ENCODE peak calls at places on chromosomes 3 and 15, in eight cellular contexts. One of them, this sample, is unnamed.
A peak's percentile ranks its signal among the peaks of the same experiment; 100 is the strongest.

GRCh38 chr15:91118796-91119590 is 18.9 kb downstream of the SV2B start:
- DNase-seq in IMR-90: no peak
- DNase-seq in foreskin melanocyte: no peak
- DNase-seq in amygdala: no peak
- DNase-seq in fibroblast of lung: no peak
- DNase-seq in aorta: no peak
- DNase-seq in T-helper 17 cell: no peak
- DNase-seq in AG20443: no peak
- DNase-seq in this sample: no peak

GRCh38 chr3:124939661-124940060 is 5.1 kb upstream of the MUC13 start:
- DNase-seq in T-helper 17 cell: no peak
- DNase-seq in amygdala: no peak
- DNase-seq in AG20443: no peak
- DNase-seq in foreskin melanocyte: no peak
- DNase-seq in IMR-90: no peak
- DNase-seq in aorta: no peak
- DNase-seq in fibroblast of lung: no peak
- DNase-seq in this sample: no peak

GRCh38 chr15:39621961-39622360 is 41.1 kb downstream of the THBS1 start:
- DNase-seq in aorta: no peak
- DNase-seq in amygdala: no peak
- DNase-seq in foreskin melanocyte: no peak
- DNase-seq in AG20443: no peak
- DNase-seq in IMR-90: no peak
- DNase-seq in fibroblast of lung: no peak
- DNase-seq in T-helper 17 cell: no peak
- DNase-seq in this sample: no peak

GRCh38 chr15:70817266-70817665 is 36.7 kb downstream of the LARP6 start:
- DNase-seq in foreskin melanocyte: no peak
- DNase-seq in aorta: no peak
- DNase-seq in IMR-90: no peak
- DNase-seq in AG20443: no peak
- DNase-seq in T-helper 17 cell: no peak
- DNase-seq in fibroblast of lung: no peak
- DNase-seq in amygdala: no peak
- DNase-seq in this sample: no peak

GRCh38 chr3:46719735-46720271 is 2.1 kb upstream of the PRSS50 start:
- DNase-seq in foreskin melanocyte: no peak
- DNase-seq in amygdala: no peak
- DNase-seq in fibroblast of lung: no peak
- DNase-seq in AG20443: no peak
- DNase-seq in T-helper 17 cell: no peak
- DNase-seq in aorta: no peak
- DNase-seq in IMR-90: no peak
- DNase-seq in this sample: no peak

GRCh38 chr3:99544819-99545281 is 93.5 kb upstream of the COL8A1 start:
- DNase-seq in AG20443: peak; percentile 59
- DNase-seq in fibroblast of lung: peak; percentile 32
- DNase-seq in T-helper 17 cell: no peak
- DNase-seq in amygdala: no peak
- DNase-seq in IMR-90: peak; percentile 34
- DNase-seq in aorta: peak; percentile 44
- DNase-seq in foreskin melanocyte: peak; percentile 81
- DNase-seq in this sample: no peak

GRCh38 chr3:53534996-53535395 is 40.6 kb downstream of the CACNA1D start:
- DNase-seq in T-helper 17 cell: no peak
- DNase-seq in aorta: no peak
- DNase-seq in IMR-90: no peak
- DNase-seq in foreskin melanocyte: no peak
- DNase-seq in amygdala: no peak
- DNase-seq in AG20443: no peak
- DNase-seq in fibroblast of lung: no peak
- DNase-seq in this sample: no peak

GRCh38 chr3:141360888-141361598 is 7.3 kb upstream of the ZBTB38 start:
- DNase-seq in T-helper 17 cell: no peak
- DNase-seq in aorta: peak; percentile 49
- DNase-seq in amygdala: no peak
- DNase-seq in IMR-90: peak; percentile 90
- DNase-seq in AG20443: peak; percentile 75
- DNase-seq in foreskin melanocyte: peak; percentile 70
- DNase-seq in fibroblast of lung: peak; percentile 90
- DNase-seq in this sample: no peak

GRCh38 chr3:50274371-50275104 is 4.3 kb upstream of the LSMEM2 start:
- DNase-seq in foreskin melanocyte: no peak
- DNase-seq in T-helper 17 cell: peak; percentile 60
- DNase-seq in aorta: peak; percentile 69
- DNase-seq in fibroblast of lung: peak; percentile 67
- DNase-seq in IMR-90: peak; percentile 57
- DNase-seq in amygdala: peak; percentile 37
- DNase-seq in AG20443: peak; percentile 57
- DNase-seq in this sample: no peak

GRCh38 chr3:12598890-12599289 is 42.0 kb downstream of the MKRN2 start:
- DNase-seq in AG20443: no peak
- DNase-seq in IMR-90: no peak
- DNase-seq in T-helper 17 cell: no peak
- DNase-seq in aorta: no peak
- DNase-seq in amygdala: no peak
- DNase-seq in fibroblast of lung: no peak
- DNase-seq in foreskin melanocyte: no peak
- DNase-seq in this sample: no peak

GRCh38 chr15:31091531-31091930 is 10.0 kb downstream of the TRPM1 start:
- DNase-seq in IMR-90: peak; percentile 70
- DNase-seq in aorta: no peak
- DNase-seq in foreskin melanocyte: peak; percentile 84
- DNase-seq in T-helper 17 cell: no peak
- DNase-seq in amygdala: no peak
- DNase-seq in fibroblast of lung: peak; percentile 37
- DNase-seq in AG20443: peak; percentile 70
- DNase-seq in this sample: no peak

GRCh38 chr15:81163961-81164800 is 30.1 kb downstream of the CFAP161 start:
- DNase-seq in fibroblast of lung: peak; percentile 86
- DNase-seq in AG20443: peak; percentile 54
- DNase-seq in IMR-90: peak; percentile 95
- DNase-seq in amygdala: no peak
- DNase-seq in foreskin melanocyte: peak; percentile 22
- DNase-seq in aorta: no peak
- DNase-seq in T-helper 17 cell: no peak
- DNase-seq in this sample: no peak

GRCh38 chr3:65521032-65521431 is 517.7 kb downstream of the MAGI1 start:
- DNase-seq in IMR-90: no peak
- DNase-seq in aorta: no peak
- DNase-seq in AG20443: no peak
- DNase-seq in fibroblast of lung: no peak
- DNase-seq in amygdala: no peak
- DNase-seq in foreskin melanocyte: no peak
- DNase-seq in T-helper 17 cell: no peak
- DNase-seq in this sample: no peak

GRCh38 chr3:54188176-54188791 is 65.9 kb downstream of the CACNA2D3 start:
- DNase-seq in amygdala: no peak
- DNase-seq in aorta: no peak
- DNase-seq in foreskin melanocyte: peak; percentile 2
- DNase-seq in T-helper 17 cell: no peak
- DNase-seq in AG20443: peak; percentile 43
- DNase-seq in IMR-90: peak; percentile 34
- DNase-seq in fibroblast of lung: peak; percentile 40
- DNase-seq in this sample: no peak

GRCh38 chr3:136920904-136921649 is 36.7 kb upstream of the IL20RB start:
- DNase-seq in aorta: no peak
- DNase-seq in foreskin melanocyte: no peak
- DNase-seq in AG20443: no peak
- DNase-seq in T-helper 17 cell: no peak
- DNase-seq in fibroblast of lung: no peak
- DNase-seq in IMR-90: no peak
- DNase-seq in amygdala: no peak
- DNase-seq in this sample: no peak

GRCh38 chr3:21955406-21955805 is 204.4 kb upstream of the ZNF385D start:
- DNase-seq in fibroblast of lung: peak; percentile 15
- DNase-seq in AG20443: no peak
- DNase-seq in aorta: no peak
- DNase-seq in amygdala: no peak
- DNase-seq in T-helper 17 cell: no peak
- DNase-seq in IMR-90: no peak
- DNase-seq in foreskin melanocyte: no peak
- DNase-seq in this sample: no peak

GRCh38 chr3:159158213-159158612 is 356.4 kb downstream of the MFSD1 start:
- DNase-seq in AG20443: no peak
- DNase-seq in amygdala: no peak
- DNase-seq in IMR-90: no peak
- DNase-seq in aorta: no peak
- DNase-seq in T-helper 17 cell: no peak
- DNase-seq in fibroblast of lung: no peak
- DNase-seq in foreskin melanocyte: no peak
- DNase-seq in this sample: no peak

GRCh38 chr3:141148770-141149169 is 82.9 kb upstream of the PXYLP1 start:
- DNase-seq in amygdala: no peak
- DNase-seq in foreskin melanocyte: no peak
- DNase-seq in T-helper 17 cell: no peak
- DNase-seq in AG20443: no peak
- DNase-seq in aorta: no peak
- DNase-seq in IMR-90: no peak
- DNase-seq in fibroblast of lung: no peak
- DNase-seq in this sample: no peak

GRCh38 chr15:33190539-33190938 is 4.0 kb downstream of the FMN1 start:
- DNase-seq in IMR-90: no peak
- DNase-seq in AG20443: no peak
- DNase-seq in fibroblast of lung: no peak
- DNase-seq in aorta: no peak
- DNase-seq in foreskin melanocyte: no peak
- DNase-seq in amygdala: no peak
- DNase-seq in T-helper 17 cell: no peak
- DNase-seq in this sample: no peak

GRCh38 chr3:43723121-43723734 is 32.5 kb downstream of the ABHD5 start:
- DNase-seq in amygdala: no peak
- DNase-seq in fibroblast of lung: peak; percentile 61
- DNase-seq in foreskin melanocyte: no peak
- DNase-seq in IMR-90: peak; percentile 77
- DNase-seq in T-helper 17 cell: no peak
- DNase-seq in aorta: no peak
- DNase-seq in AG20443: peak; percentile 17
- DNase-seq in this sample: no peak

GRCh38 chr3:60555704-60556340 is 695.4 kb downstream of the FHIT start:
- DNase-seq in foreskin melanocyte: no peak
- DNase-seq in AG20443: peak; percentile 20
- DNase-seq in fibroblast of lung: peak; percentile 14
- DNase-seq in amygdala: no peak
- DNase-seq in aorta: no peak
- DNase-seq in T-helper 17 cell: no peak
- DNase-seq in IMR-90: peak; percentile 74
- DNase-seq in this sample: no peak

GRCh38 chr3:31542246-31542645 is 9.5 kb downstream of the STT3B start:
- DNase-seq in amygdala: no peak
- DNase-seq in aorta: no peak
- DNase-seq in fibroblast of lung: no peak
- DNase-seq in T-helper 17 cell: no peak
- DNase-seq in foreskin melanocyte: no peak
- DNase-seq in AG20443: no peak
- DNase-seq in IMR-90: no peak
- DNase-seq in this sample: no peak

GRCh38 chr15:101013769-101014223 is 94.6 kb downstream of the LRRK1 start:
- DNase-seq in aorta: no peak
- DNase-seq in T-helper 17 cell: no peak
- DNase-seq in fibroblast of lung: no peak
- DNase-seq in amygdala: no peak
- DNase-seq in IMR-90: no peak
- DNase-seq in AG20443: no peak
- DNase-seq in foreskin melanocyte: no peak
- DNase-seq in this sample: no peak

GRCh38 chr15:92821491-92822116 is 78.5 kb upstream of the CHD2 start:
- DNase-seq in amygdala: no peak
- DNase-seq in aorta: no peak
- DNase-seq in AG20443: no peak
- DNase-seq in IMR-90: peak; percentile 49
- DNase-seq in fibroblast of lung: no peak
- DNase-seq in foreskin melanocyte: no peak
- DNase-seq in T-helper 17 cell: no peak
- DNase-seq in this sample: no peak

GRCh38 chr3:142958707-142959106 is 4.8 kb downstream of the PAQR9 start:
- DNase-seq in foreskin melanocyte: no peak
- DNase-seq in amygdala: no peak
- DNase-seq in T-helper 17 cell: no peak
- DNase-seq in IMR-90: peak; percentile 49
- DNase-seq in aorta: no peak
- DNase-seq in AG20443: peak; percentile 54
- DNase-seq in fibroblast of lung: no peak
- DNase-seq in this sample: no peak

GRCh38 chr15:56950979-56951378 is 32.5 kb downstream of the TCF12 start:
- DNase-seq in AG20443: no peak
- DNase-seq in foreskin melanocyte: no peak
- DNase-seq in IMR-90: no peak
- DNase-seq in aorta: no peak
- DNase-seq in amygdala: no peak
- DNase-seq in fibroblast of lung: no peak
- DNase-seq in T-helper 17 cell: no peak
- DNase-seq in this sample: no peak

GRCh38 chr3:153350420-153350819 is 188.4 kb downstream of the RAP2B start:
- DNase-seq in fibroblast of lung: peak; percentile 20
- DNase-seq in T-helper 17 cell: no peak
- DNase-seq in aorta: no peak
- DNase-seq in foreskin melanocyte: no peak
- DNase-seq in amygdala: no peak
- DNase-seq in IMR-90: peak; percentile 85
- DNase-seq in AG20443: peak; percentile 46
- DNase-seq in this sample: no peak

GRCh38 chr15:80170596-80170995 is 17.8 kb downstream of the FAH start:
- DNase-seq in T-helper 17 cell: no peak
- DNase-seq in foreskin melanocyte: no peak
- DNase-seq in amygdala: no peak
- DNase-seq in fibroblast of lung: no peak
- DNase-seq in AG20443: no peak
- DNase-seq in aorta: no peak
- DNase-seq in IMR-90: no peak
- DNase-seq in this sample: no peak

GRCh38 chr3:13574083-13574797 is 25.3 kb downstream of the FBLN2 start:
- DNase-seq in aorta: no peak
- DNase-seq in AG20443: peak; percentile 56
- DNase-seq in fibroblast of lung: no peak
- DNase-seq in T-helper 17 cell: no peak
- DNase-seq in amygdala: no peak
- DNase-seq in IMR-90: no peak
- DNase-seq in foreskin melanocyte: no peak
- DNase-seq in this sample: no peak

GRCh38 chr3:161349529-161350278 is 21.6 kb downstream of the SPTSSB start:
- DNase-seq in foreskin melanocyte: peak; percentile 25
- DNase-seq in IMR-90: peak; percentile 76
- DNase-seq in fibroblast of lung: peak; percentile 82
- DNase-seq in aorta: no peak
- DNase-seq in T-helper 17 cell: no peak
- DNase-seq in AG20443: peak; percentile 77
- DNase-seq in amygdala: no peak
- DNase-seq in this sample: no peak

GRCh38 chr15:37771462-37771861 is 163.0 kb upstream of the TMCO5A start:
- DNase-seq in AG20443: no peak
- DNase-seq in fibroblast of lung: peak; percentile 55
- DNase-seq in T-helper 17 cell: no peak
- DNase-seq in amygdala: no peak
- DNase-seq in IMR-90: peak; percentile 61
- DNase-seq in aorta: no peak
- DNase-seq in foreskin melanocyte: peak; percentile 9
- DNase-seq in this sample: no peak

GRCh38 chr3:105996781-105997180 is 128.0 kb upstream of the CBLB start:
- DNase-seq in AG20443: no peak
- DNase-seq in fibroblast of lung: no peak
- DNase-seq in IMR-90: no peak
- DNase-seq in T-helper 17 cell: no peak
- DNase-seq in aorta: no peak
- DNase-seq in foreskin melanocyte: no peak
- DNase-seq in amygdala: no peak
- DNase-seq in this sample: no peak

This sample was measured in anterior cingulate cortex.